ENCODE peak calls at places on chromosomes 13 and 19, in seven cellular contexts. V, K, G, I, D, H and Q are unnamed samples.

GRCh38 chr19:35013047-35013819 is 13.1 kb downstream of the GRAMD1A start:
- DNase-seq in G (peak), V (peak), I (peak), K (peak), H (peak), D (peak), Q (peak)

GRCh38 chr13:110443633-110444225 is 117.8 kb downstream of the RAB20 start:
- DNase-seq in D (no peak), H (no peak), G (no peak), K (no peak), V (peak), I (no peak), Q (peak)

GRCh38 chr13:44347905-44348304 is 25.7 kb upstream of the SERP2 start:
- DNase-seq in G (no peak), I (no peak), H (no peak), V (peak), D (no peak), K (no peak), Q (peak)

GRCh38 chr13:74871671-74872070 is 610.3 kb downstream of the TBC1D4 start:
- DNase-seq in I (no peak), D (no peak), H (no peak), V (no peak), K (no peak), G (no peak), Q (peak)

GRCh38 chr19:41694196-41694595 is 6.1 kb upstream of the CEACAM7 start:
- DNase-seq in I (no peak), H (no peak), V (no peak), G (no peak), D (peak), K (no peak), Q (no peak)

GRCh38 chr13:85260896-85261295 is 538.3 kb downstream of the SLITRK6 start:
- DNase-seq in G (no peak), V (no peak), D (no peak), H (no peak), I (no peak), K (no peak), Q (no peak)

GRCh38 chr19:15463865-15464371 is 426 bp downstream of the RASAL3 start:
- DNase-seq in G (no peak), V (no peak), D (peak), H (no peak), K (no peak), I (peak), Q (no peak)

GRCh38 chr13:97220151-97220900 is 1.8 kb upstream of the MBNL2 start:
- DNase-seq in K (no peak), G (no peak), H (no peak), D (no peak), I (no peak), V (no peak), Q (no peak)

GRCh38 chr13:51212808-51213728 is 9.1 kb upstream of the FAM124A start:
- DNase-seq in V (peak), D (no peak), K (no peak), I (no peak), H (no peak), G (no peak), Q (peak)

GRCh38 chr19:29819986-29820385 is 8.2 kb downstream of the CCNE1 start:
- DNase-seq in K (no peak), H (no peak), D (no peak), G (no peak), V (no peak), I (no peak), Q (no peak)

GRCh38 chr19:16821081-16821480 is 8.1 kb upstream of the SIN3B start:
- DNase-seq in G (no peak), H (peak), V (no peak), I (no peak), K (no peak), D (no peak), Q (no peak)

GRCh38 chr13:83498486-83499190 is 383.6 kb downstream of the SLITRK1 start:
- DNase-seq in K (no peak), I (no peak), V (peak), G (no peak), D (no peak), H (no peak), Q (peak)

GRCh38 chr13:44620057-44620456 is 43.9 kb upstream of the TSC22D1 start:
- DNase-seq in D (no peak), H (no peak), I (no peak), G (no peak), K (no peak), V (peak), Q (no peak)

GRCh38 chr13:96650301-96650886 is 343.9 kb downstream of the OXGR1 start:
- DNase-seq in I (no peak), D (no peak), G (no peak), H (no peak), V (peak), K (no peak), Q (peak)

GRCh38 chr19:18440421-18440877 is 2.5 kb upstream of the ISYNA1 start:
- DNase-seq in V (no peak), K (no peak), I (peak), H (peak), G (no peak), D (no peak), Q (no peak)

GRCh38 chr19:46839752-46840151 is 10.9 kb downstream of the AP2S1 start:
- DNase-seq in I (no peak), G (no peak), V (no peak), H (no peak), D (peak), K (no peak), Q (no peak)

GRCh38 chr19:45681391-45682015 is 10.2 kb downstream of the SNRPD2 start:
- DNase-seq in I (peak), D (peak), K (peak), G (peak), H (peak), V (peak), Q (peak)

GRCh38 chr13:76012091-76012721 is 376.1 kb downstream of the LMO7 start:
- DNase-seq in D (no peak), I (no peak), G (no peak), V (no peak), K (no peak), H (no peak), Q (no peak)

GRCh38 chr19:42199440-42200115 is 17.9 kb downstream of the DEDD2 start:
- DNase-seq in V (no peak), K (no peak), I (peak), G (peak), H (no peak), D (no peak), Q (no peak)

GRCh38 chr13:75635101-75635620 is 969 bp upstream of the LMO7 start:
- DNase-seq in I (peak), G (no peak), H (no peak), K (no peak), V (peak), D (no peak), Q (peak)

GRCh38 chr19:9847087-9847671 is 12.1 kb downstream of the PIN1 start:
- DNase-seq in K (peak), H (peak), G (no peak), V (peak), I (peak), D (peak), Q (peak)

GRCh38 chr13:104011505-104012270 is 945.5 kb upstream of the SLC10A2 start:
- DNase-seq in G (no peak), K (peak), V (no peak), I (peak), D (no peak), H (no peak), Q (peak)

GRCh38 chr19:294819-295686 is 3.9 kb upstream of the PLPP2 start:
- DNase-seq in G (no peak), K (peak), I (peak), H (peak), V (peak), D (peak), Q (no peak)

GRCh38 chr19:29014857-29015436 is 198.0 kb downstream of the UQCRFS1 start:
- DNase-seq in V (no peak), H (no peak), K (no peak), G (no peak), D (no peak), I (no peak), Q (no peak)

GRCh38 chr13:66612983-66613382 is 617.2 kb downstream of the PCDH9 start:
- DNase-seq in K (no peak), H (no peak), G (no peak), D (no peak), V (no peak), I (no peak), Q (no peak)

GRCh38 chr19:40280608-40281221 is 4.4 kb downstream of the AKT2 start:
- DNase-seq in D (peak), H (no peak), G (no peak), K (peak), I (peak), V (no peak), Q (no peak)

GRCh38 chr19:33280351-33280921 is 21.9 kb downstream of the CEBPA start:
- DNase-seq in K (no peak), V (no peak), G (no peak), I (peak), H (no peak), D (no peak), Q (no peak)

GRCh38 chr13:44932171-44932849 is 57.0 kb downstream of the NUFIP1 start:
- DNase-seq in G (no peak), H (no peak), D (no peak), K (no peak), I (no peak), V (peak), Q (peak)

GRCh38 chr13:102856603-102857002 is 10.8 kb downstream of the ERCC5 start:
- DNase-seq in G (peak), D (peak), I (peak), K (peak), V (peak), H (no peak), Q (no peak)

GRCh38 chr13:21133077-21133476 is 43.3 kb downstream of the SKA3 start:
- DNase-seq in I (no peak), H (no peak), K (no peak), D (no peak), G (no peak), V (no peak), Q (no peak)

GRCh38 chr19:16575861-16576689 is 3.9 kb upstream of the SLC35E1 start:
- DNase-seq in I (peak), K (no peak), D (no peak), H (no peak), V (no peak), G (no peak), Q (no peak)

GRCh38 chr13:51675385-51675784 is 91.1 kb downstream of the WDFY2 start:
- DNase-seq in I (no peak), G (no peak), H (no peak), K (no peak), D (no peak), V (no peak), Q (no peak)

GRCh38 chr13:20288561-20288960 is 56.4 kb upstream of the GJB6 start:
- DNase-seq in V (no peak), H (no peak), G (no peak), K (no peak), D (no peak), I (no peak), Q (no peak)

GRCh38 chr19:44927746-44928145 is 13.3 kb downstream of the APOC1 start:
- DNase-seq in V (peak), D (no peak), K (no peak), H (no peak), I (no peak), G (no peak), Q (peak)

GRCh38 chr13:80341098-80341701 is at the start of gene SPRY2:
- DNase-seq in K (peak), D (peak), V (peak), G (peak), H (peak), I (peak), Q (peak)

GRCh38 chr19:480016-480855 is 16.1 kb upstream of the MADCAM1 start:
- DNase-seq in H (peak), V (peak), K (peak), D (peak), G (peak), I (peak), Q (peak)

GRCh38 chr13:109712187-109712601 is 74.2 kb downstream of the IRS2 start:
- DNase-seq in I (no peak), K (no peak), G (no peak), H (no peak), V (no peak), D (no peak), Q (no peak)

GRCh38 chr13:75180805-75181455 is 301.0 kb downstream of the TBC1D4 start:
- DNase-seq in K (no peak), V (peak), H (no peak), D (no peak), I (no peak), G (no peak), Q (peak)

GRCh38 chr19:57103573-57104277 is 16.1 kb upstream of the USP29 start:
- DNase-seq in D (peak), I (peak), V (peak), H (peak), G (peak), K (peak), Q (peak)

GRCh38 chr19:49930483-49931011 is 1.2 kb upstream of the NUP62 start:
- DNase-seq in D (peak), H (no peak), I (peak), K (no peak), G (peak), V (peak), Q (no peak)
- H3K4me3 ChIP-seq in D (peak), H (peak), I (peak), K (no peak), G (peak), V (peak), Q (peak)

GRCh38 chr13:70394149-70394548 is 285.9 kb upstream of the KLHL1 start:
- DNase-seq in H (no peak), G (no peak), I (no peak), D (no peak), V (no peak), K (no peak), Q (no peak)
- H3K4me3 ChIP-seq in H (no peak), G (no peak), I (no peak), D (no peak), V (no peak), K (no peak), Q (no peak)

GRCh38 chr19:8576273-8576993 is 809 bp downstream of the MYO1F start:
- DNase-seq in K (no peak), H (no peak), D (peak), I (peak), V (no peak), G (no peak), Q (no peak)

GRCh38 chr19:8577741-8578140 is 499 bp upstream of the MYO1F start:
- DNase-seq in G (no peak), I (peak), H (no peak), V (no peak), K (no peak), D (no peak), Q (no peak)

GRCh38 chr19:8580710-8581281 is 3.6 kb upstream of the MYO1F start:
- DNase-seq in D (peak), K (peak), I (peak), V (peak), H (peak), G (peak), Q (peak)

GRCh38 chr19:8577247-8577646 is at the start of gene MYO1F:
- DNase-seq in I (peak), V (no peak), D (peak), H (no peak), K (no peak), G (peak), Q (no peak)

DNA sequence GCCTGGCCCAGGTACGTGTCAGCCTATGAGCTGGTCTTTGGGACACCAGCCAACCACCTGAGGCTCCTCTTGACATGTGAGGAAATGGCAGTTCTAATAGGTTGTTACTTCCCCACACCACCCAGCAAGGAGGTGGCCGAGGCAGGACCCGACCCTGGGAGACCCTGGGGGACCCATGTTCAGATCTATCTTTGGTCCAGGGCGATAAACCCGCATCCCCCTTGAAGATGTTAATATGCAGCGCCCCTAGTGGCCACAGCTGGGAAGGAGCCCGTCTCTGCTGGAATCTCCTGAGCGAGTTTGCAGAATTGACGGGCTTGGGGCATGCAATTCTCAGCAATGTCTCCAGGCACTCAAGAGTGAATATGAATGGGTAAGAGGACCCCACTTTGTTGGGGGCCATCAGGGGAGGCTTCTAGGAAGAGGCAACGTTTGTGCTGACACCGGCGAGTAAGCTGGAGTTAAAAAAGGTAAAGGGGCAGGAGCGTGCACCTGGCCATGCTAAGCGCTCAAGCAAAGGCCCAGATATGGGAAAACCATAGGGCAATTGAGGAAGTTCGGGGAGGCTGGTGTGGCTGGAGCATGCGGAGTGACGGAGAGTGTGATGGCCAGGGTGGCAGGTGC is 1.5 kb upstream of the MYO1F start:
- DNase-seq in G (peak), K (peak), V (peak), H (peak), I (peak), D (peak), Q (peak)
- H3K4me3 ChIP-seq in G (no peak), K (no peak), V (no peak), H (no peak), I (no peak), D (no peak), Q (no peak)

GRCh38 chr13:101384929-101385328 is 31.4 kb downstream of the NALCN start:
- DNase-seq in I (no peak), G (no peak), H (no peak), K (no peak), V (no peak), D (no peak), Q (no peak)

GRCh38 chr13:101382086-101382485 is 34.2 kb downstream of the NALCN start:
- DNase-seq in H (no peak), V (no peak), G (no peak), K (no peak), D (no peak), I (no peak), Q (no peak)

GRCh38 chr13:101383595-101383994 is 32.7 kb downstream of the NALCN start:
- DNase-seq in I (no peak), V (no peak), H (no peak), G (no peak), K (no peak), D (no peak), Q (peak)

DNA sequence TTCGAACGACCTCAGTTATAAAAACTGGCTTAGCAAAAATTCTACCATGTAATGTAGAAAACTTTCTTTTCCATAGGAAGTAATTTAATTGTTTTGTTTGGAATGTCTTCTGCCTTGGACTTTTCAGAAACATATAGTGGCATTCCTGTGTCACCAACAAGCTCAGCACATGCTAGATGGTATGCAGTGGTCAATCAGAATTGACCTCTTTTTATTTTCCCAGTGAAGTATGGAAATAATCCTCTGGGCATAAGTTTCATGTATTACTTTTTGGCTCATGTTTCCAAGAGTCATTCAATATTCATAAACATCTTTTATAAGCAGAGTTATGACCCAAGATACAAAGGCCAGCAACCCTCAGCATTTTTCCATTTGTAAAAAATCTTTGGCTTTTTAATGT is 33.6 kb downstream of the NALCN start:
- DNase-seq in H (no peak), V (no peak), I (no peak), D (no peak), G (no peak), K (no peak), Q (no peak)
- H3K4me3 ChIP-seq in H (no peak), V (no peak), I (no peak), D (no peak), G (no peak), K (no peak), Q (no peak)

DNA sequence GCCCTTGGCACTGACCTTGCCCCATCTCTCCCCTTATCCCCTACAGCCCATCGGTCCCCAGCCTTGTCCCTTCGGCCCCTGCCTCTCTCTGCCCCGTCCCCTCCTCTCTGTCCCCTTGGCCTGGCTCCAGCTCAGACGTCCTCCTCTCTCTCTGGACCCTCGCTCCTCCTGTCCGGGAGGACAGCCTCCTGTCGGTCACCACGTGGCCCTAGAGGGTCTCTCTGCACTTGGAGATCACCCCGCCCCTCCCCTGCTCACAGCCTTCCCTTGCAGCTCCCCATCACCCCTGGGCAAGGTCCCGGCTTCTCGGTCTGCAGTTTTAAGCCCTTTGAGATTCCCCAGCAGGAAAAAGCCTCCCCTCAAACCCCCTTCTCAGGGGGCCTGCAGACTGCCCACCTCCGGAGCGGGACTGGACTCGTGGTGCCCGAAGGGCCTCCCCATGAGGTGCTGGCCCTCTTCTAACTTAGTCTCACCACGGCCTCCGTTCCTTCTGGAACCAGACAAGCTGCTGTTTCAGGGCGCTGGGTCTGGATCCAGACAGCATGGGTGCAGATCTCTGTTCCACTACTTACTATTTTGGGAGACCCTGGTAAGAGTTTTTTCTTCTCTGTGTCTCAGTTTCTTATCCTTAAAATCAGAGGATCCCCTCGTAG is 3.3 kb upstream of the KLK15 start:
- DNase-seq in I (no peak), D (no peak), G (no peak), V (no peak), H (no peak), K (no peak), Q (no peak)
- H3K4me3 ChIP-seq in I (no peak), D (no peak), G (no peak), V (no peak), H (peak), K (no peak), Q (no peak)

DNA sequence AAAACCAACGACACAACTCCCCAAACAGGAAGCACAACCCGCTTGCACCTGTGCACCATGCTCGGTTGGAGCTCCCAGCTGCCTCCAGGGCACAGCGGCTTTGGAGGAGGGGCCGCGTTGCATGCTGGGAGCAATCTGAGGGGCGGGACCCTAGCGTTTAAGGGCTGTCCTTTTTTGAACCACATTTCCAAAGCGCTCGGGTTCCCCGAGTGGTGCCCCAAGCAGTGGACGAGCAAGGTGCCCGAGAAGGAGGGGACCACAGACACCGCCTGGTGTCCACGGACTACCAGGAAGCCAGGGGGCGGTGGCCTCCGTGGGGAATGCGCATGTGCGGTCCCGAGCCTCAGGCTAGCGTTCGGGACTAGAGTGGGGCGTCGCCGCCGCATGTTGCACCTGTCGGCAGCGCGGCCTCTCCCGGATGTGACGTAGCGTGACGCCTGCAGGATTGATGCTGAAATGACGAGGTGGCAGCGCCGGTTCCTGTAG is 11.9 kb upstream of the ZNF57 start:
- DNase-seq in V (no peak), I (peak), D (no peak), H (peak), G (peak), K (peak), Q (peak)
- H3K4me3 ChIP-seq in V (peak), I (no peak), D (no peak), H (peak), G (peak), K (no peak), Q (peak)